ENCODE peak calls at places on chromosomes 3 and 15, in ten cellular contexts. D, H, V, N, K, P, T, G, M and R are unnamed samples.

GRCh38 chr3:129077222-129077621 is 16.6 kb downstream of the GP9 start:
- DNase-seq in D (no peak), P (no peak), G (no peak), N (no peak), M (no peak), K (no peak), H (no peak), V (peak; percentile 75), T (peak; percentile 63), R (no peak)

GRCh38 chr3:12962292-12962691 is 110.9 kb downstream of the IQSEC1 start:
- DNase-seq in T (no peak), P (no peak), H (no peak), M (no peak), V (no peak), K (no peak), N (no peak), G (no peak), D (no peak), R (no peak)

GRCh38 chr3:168620854-168621253 is 525.1 kb upstream of the GOLIM4 start:
- DNase-seq in K (no peak), H (no peak), V (peak; percentile 1), T (peak; percentile 40), N (no peak), G (no peak), P (no peak), M (peak; percentile 54), D (no peak), R (no peak)

GRCh38 chr3:193190387-193190786 is 50.6 kb upstream of the PLAAT1 start:
- DNase-seq in P (no peak), V (no peak), H (no peak), N (no peak), M (peak; percentile 68), T (peak; percentile 14), K (peak; percentile 17), D (no peak), G (no peak), R (no peak)

GRCh38 chr15:101709466-101709865 is 14.8 kb downstream of the TARS3 start:
- DNase-seq in N (no peak), M (no peak), T (no peak), D (no peak), G (no peak), P (no peak), V (no peak), K (no peak), H (no peak), R (no peak)

GRCh38 chr3:182349951-182350350 is 443.4 kb upstream of the ATP11B start:
- DNase-seq in D (no peak), K (no peak), V (no peak), M (no peak), T (peak; percentile 41), H (no peak), P (no peak), G (no peak), N (no peak), R (no peak)

GRCh38 chr3:168647582-168647981 is 551.9 kb upstream of the GOLIM4 start:
- DNase-seq in V (no peak), G (no peak), N (no peak), D (no peak), T (no peak), P (no peak), K (no peak), M (no peak), H (no peak), R (no peak)

GRCh38 chr3:152430223-152431002 is 161.7 kb downstream of the MBNL1 start:
- DNase-seq in D (no peak), H (no peak), N (no peak), P (no peak), K (no peak), M (no peak), G (no peak), T (no peak), V (peak; percentile 37), R (no peak)

GRCh38 chr15:25717116-25717755 is 145.9 kb downstream of the ATP10A start:
- DNase-seq in N (no peak), D (no peak), M (no peak), P (no peak), G (no peak), T (no peak), V (no peak), K (no peak), H (no peak), R (no peak)

GRCh38 chr3:72044231-72044935 is 259.4 kb upstream of the PROK2 start:
- DNase-seq in G (no peak), T (no peak), V (no peak), K (no peak), D (no peak), P (no peak), H (no peak), N (no peak), M (no peak), R (no peak)

GRCh38 chr3:55746808-55747413 is 259.8 kb upstream of the WNT5A start:
- DNase-seq in V (peak; percentile 11), M (no peak), D (no peak), G (no peak), T (peak; percentile 11), P (no peak), K (no peak), N (no peak), H (no peak), R (no peak)

GRCh38 chr15:88152672-88153071 is 103.9 kb downstream of the NTRK3 start:
- DNase-seq in H (no peak), T (no peak), M (no peak), V (no peak), D (no peak), N (no peak), K (no peak), G (no peak), P (no peak), R (no peak)

GRCh38 chr3:54188176-54188791 is 65.9 kb downstream of the CACNA2D3 start:
- DNase-seq in T (peak; percentile 49), V (no peak), H (no peak), N (peak; percentile 19), P (peak; percentile 14), D (no peak), G (no peak), M (no peak), K (peak; percentile 29), R (peak; percentile 5)

GRCh38 chr3:73399106-73399505 is 225.6 kb downstream of the PDZRN3 start:
- DNase-seq in P (no peak), H (no peak), V (no peak), T (no peak), D (no peak), G (no peak), M (no peak), N (no peak), K (no peak), R (no peak)

GRCh38 chr15:51907136-51907862 is 64.3 kb downstream of the LEO1 start:
- DNase-seq in K (no peak), V (peak; percentile 45), G (no peak), H (no peak), M (no peak), D (no peak), P (no peak), T (peak; percentile 94), N (no peak), R (no peak)

GRCh38 chr15:68211656-68212320 is 6.7 kb upstream of the CALML4 start:
- DNase-seq in N (no peak), D (no peak), T (no peak), V (no peak), P (no peak), G (no peak), K (no peak), M (no peak), H (peak; percentile 22), R (no peak)

GRCh38 chr3:184525337-184526157 is 36.0 kb upstream of the EPHB3 start:
- DNase-seq in G (no peak), P (no peak), V (no peak), T (no peak), M (no peak), D (no peak), H (no peak), K (peak; percentile 28), N (peak; percentile 33), R (peak; percentile 23)

GRCh38 chr3:74643636-74644035 is 29.2 kb upstream of the CNTN3 start:
- DNase-seq in M (peak; percentile 25), G (no peak), V (no peak), H (no peak), P (no peak), N (no peak), T (no peak), K (no peak), D (no peak), R (no peak)

GRCh38 chr15:79028411-79028964 is 62.1 kb downstream of the RASGRF1 start:
- DNase-seq in M (peak; percentile 33), T (peak; percentile 33), D (no peak), V (peak; percentile 26), N (peak; percentile 36), G (no peak), H (no peak), K (peak; percentile 49), P (peak; percentile 20), R (no peak)

GRCh38 chr15:91849749-91850161 is 3.8 kb upstream of the SLCO3A1 start:
- DNase-seq in G (no peak), D (no peak), P (no peak), K (no peak), M (no peak), V (peak; percentile 62), H (no peak), N (no peak), T (peak; percentile 68), R (no peak)

GRCh38 chr15:39583586-39584265 is 2.8 kb downstream of the THBS1 start:
- DNase-seq in D (no peak), M (no peak), K (peak; percentile 48), T (peak; percentile 67), G (peak; percentile 4), H (peak; percentile 54), P (no peak), N (peak; percentile 48), V (peak; percentile 45), R (no peak)

GRCh38 chr3:183122257-183122932 is 23.1 kb upstream of the MCCC1 start:
- DNase-seq in V (peak; percentile 56), D (no peak), H (no peak), G (no peak), K (no peak), P (no peak), N (no peak), M (peak; percentile 58), T (peak; percentile 57), R (no peak)

GRCh38 chr3:57855281-57855680 is 99.2 kb downstream of the SLMAP start:
- DNase-seq in G (no peak), P (no peak), V (peak; percentile 47), K (no peak), M (no peak), T (peak; percentile 63), N (no peak), D (no peak), H (no peak), R (no peak)

GRCh38 chr15:40943764-40944365 is 9.4 kb upstream of the CHAC1 start:
- DNase-seq in P (no peak), N (no peak), T (no peak), H (no peak), M (no peak), D (no peak), K (no peak), G (no peak), V (no peak), R (no peak)

GRCh38 chr3:47652142-47652541 is 73.5 kb upstream of the CSPG5 start:
- DNase-seq in P (no peak), G (no peak), M (no peak), T (no peak), K (no peak), V (no peak), D (no peak), N (no peak), H (no peak), R (no peak)

GRCh38 chr3:32545305-32545704 is 25.4 kb downstream of the DYNC1LI1 start:
- DNase-seq in H (no peak), V (no peak), N (no peak), D (no peak), P (no peak), K (no peak), G (no peak), T (no peak), M (no peak), R (no peak)

GRCh38 chr3:14451844-14452533 is 49.6 kb downstream of the SLC6A6 start:
- DNase-seq in D (no peak), V (peak; percentile 85), K (no peak), M (peak; percentile 12), H (peak; percentile 94), G (no peak), P (no peak), N (no peak), T (peak; percentile 95), R (no peak)

GRCh38 chr15:88215249-88215648 is 41.3 kb downstream of the NTRK3 start:
- DNase-seq in N (no peak), T (no peak), M (no peak), H (no peak), P (no peak), D (no peak), K (no peak), G (no peak), V (no peak), R (no peak)